ENCODE peak calls at places on chromosomes 16 and 17, in eight cellular contexts. One of them, this sample, is unnamed. For H3K4me1, the result is how much of the 10 kb centered on the place peaks cover.

GRCh38 chr16:67296422-67296821 is 17.1 kb downstream of the PLEKHG4 start:
- DNase-seq in Peyer's patch: no peak
- DNase-seq in tibial nerve: no peak
- DNase-seq in uterus: no peak
- DNase-seq in IMR-90: peak
- DNase-seq in spleen: peak
- DNase-seq in prostate gland: no peak
- DNase-seq in body of pancreas: no peak
- DNase-seq in this sample: no peak

GRCh38 chr17:13030459-13031305 is 12.9 kb upstream of the ELAC2 start:
- DNase-seq in Peyer's patch: peak
- DNase-seq in tibial nerve: peak
- DNase-seq in uterus: peak
- DNase-seq in IMR-90: peak
- DNase-seq in spleen: no peak
- DNase-seq in prostate gland: no peak
- DNase-seq in body of pancreas: peak
- DNase-seq in this sample: no peak

GRCh38 chr16:72985148-72985882 is 62.6 kb downstream of the ZFHX3 start:
- DNase-seq in Peyer's patch: peak
- DNase-seq in tibial nerve: peak
- DNase-seq in uterus: peak
- DNase-seq in IMR-90: peak
- DNase-seq in spleen: no peak
- DNase-seq in prostate gland: no peak
- DNase-seq in body of pancreas: no peak
- DNase-seq in this sample: peak

GRCh38 chr16:86898386-86898785 is 320.0 kb downstream of the FOXL1 start:
- DNase-seq in Peyer's patch: no peak
- DNase-seq in tibial nerve: no peak
- DNase-seq in uterus: no peak
- DNase-seq in IMR-90: no peak
- DNase-seq in spleen: peak
- DNase-seq in prostate gland: no peak
- DNase-seq in body of pancreas: no peak
- DNase-seq in this sample: no peak

GRCh38 chr17:42586514-42587230 is 9.1 kb upstream of the PSMC3IP start:
- DNase-seq in Peyer's patch: peak
- DNase-seq in tibial nerve: no peak
- DNase-seq in uterus: no peak
- DNase-seq in IMR-90: no peak
- DNase-seq in spleen: no peak
- DNase-seq in prostate gland: peak
- DNase-seq in body of pancreas: no peak
- DNase-seq in this sample: no peak

GRCh38 chr17:40561294-40561870 is 3.9 kb downstream of the CCR7 start:
- DNase-seq in Peyer's patch: no peak
- DNase-seq in tibial nerve: no peak
- DNase-seq in uterus: no peak
- DNase-seq in IMR-90: no peak
- DNase-seq in spleen: peak
- DNase-seq in prostate gland: no peak
- DNase-seq in body of pancreas: no peak
- DNase-seq in this sample: no peak

GRCh38 chr16:59213952-59214351 is 479.8 kb upstream of the GOT2 start:
- DNase-seq in Peyer's patch: no peak
- DNase-seq in tibial nerve: no peak
- DNase-seq in uterus: no peak
- DNase-seq in IMR-90: no peak
- DNase-seq in spleen: no peak
- DNase-seq in prostate gland: no peak
- DNase-seq in body of pancreas: no peak
- DNase-seq in this sample: no peak

GRCh38 chr16:56411624-56412023 is 13.7 kb downstream of the AMFR start:
- DNase-seq in Peyer's patch: no peak
- DNase-seq in tibial nerve: no peak
- DNase-seq in uterus: no peak
- DNase-seq in IMR-90: no peak
- DNase-seq in spleen: no peak
- DNase-seq in prostate gland: no peak
- DNase-seq in body of pancreas: no peak
- DNase-seq in this sample: no peak

GRCh38 chr16:12674096-12674495 is 129.6 kb downstream of the CPPED1 start:
- DNase-seq in Peyer's patch: no peak
- DNase-seq in tibial nerve: no peak
- DNase-seq in uterus: no peak
- DNase-seq in IMR-90: peak
- DNase-seq in spleen: no peak
- DNase-seq in prostate gland: no peak
- DNase-seq in body of pancreas: no peak
- DNase-seq in this sample: no peak

GRCh38 chr17:68704897-68705296 is 103.7 kb upstream of the FAM20A start:
- DNase-seq in Peyer's patch: no peak
- DNase-seq in tibial nerve: no peak
- DNase-seq in uterus: no peak
- DNase-seq in IMR-90: peak
- DNase-seq in spleen: no peak
- DNase-seq in prostate gland: no peak
- DNase-seq in body of pancreas: no peak
- DNase-seq in this sample: no peak

GRCh38 chr17:75191584-75191983 is 8.8 kb upstream of the SUMO2 start:
- DNase-seq in Peyer's patch: no peak
- DNase-seq in tibial nerve: no peak
- DNase-seq in uterus: no peak
- DNase-seq in IMR-90: peak
- DNase-seq in spleen: no peak
- DNase-seq in prostate gland: no peak
- DNase-seq in body of pancreas: no peak
- DNase-seq in this sample: no peak

GRCh38 chr17:50354776-50355175 is 8.8 kb downstream of the XYLT2 start:
- DNase-seq in Peyer's patch: peak
- DNase-seq in tibial nerve: no peak
- DNase-seq in uterus: no peak
- DNase-seq in IMR-90: no peak
- DNase-seq in spleen: no peak
- DNase-seq in prostate gland: no peak
- DNase-seq in body of pancreas: no peak
- DNase-seq in this sample: no peak

GRCh38 chr17:55458287-55458900 is 36.8 kb upstream of the MMD start:
- DNase-seq in Peyer's patch: no peak
- DNase-seq in tibial nerve: no peak
- DNase-seq in uterus: no peak
- DNase-seq in IMR-90: no peak
- DNase-seq in spleen: no peak
- DNase-seq in prostate gland: no peak
- DNase-seq in body of pancreas: no peak
- DNase-seq in this sample: peak

GRCh38 chr17:57577751-57578607 is 167.1 kb downstream of the CCDC182 start:
- DNase-seq in Peyer's patch: no peak
- DNase-seq in tibial nerve: peak
- DNase-seq in uterus: peak
- DNase-seq in IMR-90: peak
- DNase-seq in spleen: no peak
- DNase-seq in prostate gland: peak
- DNase-seq in body of pancreas: peak
- DNase-seq in this sample: no peak

GRCh38 chr17:45812102-45812501 is 28.0 kb downstream of the CRHR1 start:
- DNase-seq in Peyer's patch: no peak
- DNase-seq in tibial nerve: no peak
- DNase-seq in uterus: no peak
- DNase-seq in IMR-90: no peak
- DNase-seq in spleen: no peak
- DNase-seq in prostate gland: no peak
- DNase-seq in body of pancreas: no peak
- DNase-seq in this sample: no peak

GRCh38 chr16:79049040-79049439 is 551.5 kb downstream of the MAF start:
- DNase-seq in Peyer's patch: no peak
- DNase-seq in tibial nerve: no peak
- DNase-seq in uterus: no peak
- DNase-seq in IMR-90: no peak
- DNase-seq in spleen: no peak
- DNase-seq in prostate gland: no peak
- DNase-seq in body of pancreas: no peak
- DNase-seq in this sample: no peak

GRCh38 chr16:2091722-2092620 is 43.7 kb downstream of the PKD1 start:
- DNase-seq in Peyer's patch: peak
- DNase-seq in tibial nerve: no peak
- DNase-seq in uterus: no peak
- DNase-seq in IMR-90: no peak
- DNase-seq in spleen: no peak
- DNase-seq in prostate gland: no peak
- DNase-seq in body of pancreas: no peak
- DNase-seq in this sample: no peak

GRCh38 chr17:79791354-79792123 is 5.3 kb downstream of the CBX8 start:
- DNase-seq in Peyer's patch: no peak
- DNase-seq in tibial nerve: no peak
- DNase-seq in uterus: no peak
- DNase-seq in IMR-90: no peak
- DNase-seq in spleen: no peak
- DNase-seq in prostate gland: no peak
- DNase-seq in body of pancreas: no peak
- DNase-seq in this sample: peak

DNA sequence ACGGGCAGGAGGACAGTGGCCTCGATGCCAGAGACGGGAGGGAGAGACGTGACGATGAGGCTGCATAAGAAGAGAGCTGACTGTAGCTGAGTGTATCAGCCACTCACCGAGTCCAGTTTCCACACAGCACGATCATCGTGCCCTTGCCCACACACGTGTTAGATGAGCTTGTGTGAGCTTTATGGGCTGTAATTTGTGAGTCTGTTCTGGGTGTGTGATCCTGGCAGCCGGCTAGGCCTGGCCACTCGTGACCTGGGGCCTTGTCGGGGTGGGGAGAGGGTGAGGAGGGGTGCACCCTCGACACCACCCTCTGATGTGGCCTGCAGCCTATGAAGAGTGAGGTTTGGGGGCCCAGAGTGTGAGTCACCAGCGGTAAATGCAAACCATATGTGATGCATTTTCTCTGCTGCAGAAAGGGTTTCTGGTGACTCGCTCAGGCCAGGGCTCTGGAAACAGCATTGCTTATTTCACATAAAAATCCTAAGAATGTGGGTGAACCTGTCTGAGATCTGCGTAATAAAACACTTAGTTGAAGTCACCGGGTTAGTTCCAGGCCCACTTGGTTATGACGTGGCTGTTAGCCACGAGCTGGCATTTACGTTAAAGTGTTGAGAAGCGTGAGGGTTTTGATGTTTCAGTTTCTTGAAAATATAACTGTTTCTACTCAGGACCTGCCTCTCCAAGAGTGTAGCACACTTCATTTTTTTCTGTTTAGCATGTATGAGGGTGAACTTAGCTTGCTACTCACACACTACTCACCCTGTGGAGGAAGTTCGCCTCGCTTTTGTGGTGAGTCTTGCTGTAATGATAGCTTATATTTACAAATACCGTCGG is 4.2 kb downstream of the METRNL start:
- DNase-seq in Peyer's patch: peak
- DNase-seq in tibial nerve: no peak
- DNase-seq in uterus: peak
- DNase-seq in IMR-90: peak
- DNase-seq in spleen: no peak
- DNase-seq in prostate gland: no peak
- DNase-seq in body of pancreas: peak
- DNase-seq in this sample: no peak
- H3K4me3 ChIP-seq in Peyer's patch: peak
- H3K4me3 ChIP-seq in tibial nerve: no peak
- H3K4me3 ChIP-seq in uterus: no peak
- H3K4me3 ChIP-seq in IMR-90: peak
- H3K4me3 ChIP-seq in spleen: no peak
- H3K4me3 ChIP-seq in prostate gland: no peak
- H3K4me3 ChIP-seq in body of pancreas: no peak
- H3K4me3 ChIP-seq in this sample: no peak

GRCh38 chr17:76275382-76276068 is 10.4 kb downstream of the UBALD2 start:
- DNase-seq in Peyer's patch: no peak
- DNase-seq in tibial nerve: no peak
- DNase-seq in uterus: no peak
- DNase-seq in IMR-90: no peak
- DNase-seq in spleen: peak
- DNase-seq in prostate gland: no peak
- DNase-seq in body of pancreas: no peak
- DNase-seq in this sample: no peak

GRCh38 chr17:76272541-76273434 is 7.6 kb downstream of the UBALD2 start:
- DNase-seq in Peyer's patch: peak
- DNase-seq in tibial nerve: no peak
- DNase-seq in uterus: no peak
- DNase-seq in IMR-90: no peak
- DNase-seq in spleen: peak
- DNase-seq in prostate gland: no peak
- DNase-seq in body of pancreas: no peak
- DNase-seq in this sample: peak

GRCh38 chr17:76273435-76273921 is 8.3 kb downstream of the UBALD2 start:
- DNase-seq in Peyer's patch: no peak
- DNase-seq in tibial nerve: no peak
- DNase-seq in uterus: no peak
- DNase-seq in IMR-90: no peak
- DNase-seq in spleen: peak
- DNase-seq in prostate gland: no peak
- DNase-seq in body of pancreas: no peak
- DNase-seq in this sample: no peak

GRCh38 chr17:76274559-76274956 is 9.4 kb downstream of the UBALD2 start:
- DNase-seq in Peyer's patch: no peak
- DNase-seq in tibial nerve: no peak
- DNase-seq in uterus: no peak
- DNase-seq in IMR-90: no peak
- DNase-seq in spleen: no peak
- DNase-seq in prostate gland: no peak
- DNase-seq in body of pancreas: no peak
- DNase-seq in this sample: no peak

GRCh38 chr17:76273923-76274558 is 8.9 kb downstream of the UBALD2 start:
- DNase-seq in Peyer's patch: no peak
- DNase-seq in tibial nerve: no peak
- DNase-seq in uterus: no peak
- DNase-seq in IMR-90: no peak
- DNase-seq in spleen: peak
- DNase-seq in prostate gland: no peak
- DNase-seq in body of pancreas: no peak
- DNase-seq in this sample: no peak
- H3K4me1 ChIP-seq in Peyer's patch: under half
- H3K4me1 ChIP-seq in tibial nerve: under half
- H3K4me1 ChIP-seq in uterus: under half
- H3K4me1 ChIP-seq in IMR-90: under half
- H3K4me1 ChIP-seq in spleen: half or more
- H3K4me1 ChIP-seq in prostate gland: under half
- H3K4me1 ChIP-seq in body of pancreas: under half
- H3K4me1 ChIP-seq in this sample: under half

GRCh38 chr17:82445542-82445941 is 5.0 kb downstream of the CYBC1 start:
- DNase-seq in Peyer's patch: no peak
- DNase-seq in tibial nerve: no peak
- DNase-seq in uterus: no peak
- DNase-seq in IMR-90: no peak
- DNase-seq in spleen: no peak
- DNase-seq in prostate gland: no peak
- DNase-seq in body of pancreas: no peak
- DNase-seq in this sample: no peak
- TF ChIP-seq POLR2A in Peyer's patch: no peak
- TF ChIP-seq POLR2A in tibial nerve: no peak
- TF ChIP-seq POLR2A in uterus: no peak
- TF ChIP-seq POLR2A in IMR-90: no peak
- TF ChIP-seq POLR2A in spleen: no peak
- TF ChIP-seq POLR2A in prostate gland: no peak
- TF ChIP-seq POLR2A in body of pancreas: no peak
- TF ChIP-seq POLR2A in this sample: no peak

GRCh38 chr17:17415006-17415405 is 61.8 kb upstream of the MED9 start:
- DNase-seq in Peyer's patch: no peak
- DNase-seq in tibial nerve: no peak
- DNase-seq in uterus: no peak
- DNase-seq in IMR-90: peak
- DNase-seq in spleen: no peak
- DNase-seq in prostate gland: no peak
- DNase-seq in body of pancreas: no peak
- DNase-seq in this sample: no peak
- H3K4me3 ChIP-seq in Peyer's patch: no peak
- H3K4me3 ChIP-seq in tibial nerve: no peak
- H3K4me3 ChIP-seq in uterus: no peak
- H3K4me3 ChIP-seq in IMR-90: no peak
- H3K4me3 ChIP-seq in spleen: no peak
- H3K4me3 ChIP-seq in prostate gland: no peak
- H3K4me3 ChIP-seq in body of pancreas: no peak
- H3K4me3 ChIP-seq in this sample: no peak

This sample was measured in heart left ventricle.